ENCODE peak calls at places on chromosome 19, in five cellular contexts. Z is GDM1, P is iris pigment epithelial cell, G is EL, B is thyroid gland. F is an unnamed sample.

GRCh38 chr19:35760711-35761349 is 2.9 kb downstream of the PROSER3 start:
- DNase-seq in B (no peak), P (no peak), G (peak), Z (no peak), F (no peak)

GRCh38 chr19:15154002-15154612 is 46.7 kb downstream of the NOTCH3 start:
- DNase-seq in G (peak), Z (no peak), P (peak), B (no peak), F (peak)

GRCh38 chr19:6767081-6767356 is 216 bp downstream of the SH2D3A start:
- DNase-seq in G (no peak), B (no peak), P (no peak), Z (no peak), F (peak)

GRCh38 chr19:51365211-51366049 is 758 bp downstream of the ETFB start:
- DNase-seq in G (peak), P (peak), B (peak), Z (no peak), F (peak)

GRCh38 chr19:31054430-31054829 is 294.8 kb downstream of the TSHZ3 start:
- DNase-seq in G (peak), B (peak), Z (no peak), P (peak), F (no peak)

GRCh38 chr19:40413291-40413994 is at the start of gene PRX:
- DNase-seq in B (no peak), Z (peak), P (no peak), G (no peak), F (no peak)

GRCh38 chr19:5070922-5071321 is 102.0 kb downstream of the KDM4B start:
- DNase-seq in B (no peak), P (no peak), G (no peak), Z (no peak), F (no peak)

GRCh38 chr19:54674021-54674617 is 11.3 kb downstream of the LILRB4 start:
- DNase-seq in G (peak), B (no peak), Z (no peak), P (peak), F (peak)

GRCh38 chr19:50554212-50554611 is 14.0 kb downstream of the LRRC4B start:
- DNase-seq in G (no peak), P (no peak), Z (no peak), B (no peak), F (no peak)

GRCh38 chr19:38134538-38135149 is 89.4 kb downstream of the DPF1 start:
- DNase-seq in Z (no peak), B (peak), G (peak), P (peak), F (no peak)

GRCh38 chr19:38647966-38648788 is 728 bp downstream of the ACTN4 start:
- DNase-seq in G (no peak), P (no peak), Z (no peak), B (no peak), F (peak)

GRCh38 chr19:56308792-56309191 is 5.8 kb downstream of the ZSCAN5A start:
- DNase-seq in B (no peak), P (no peak), G (no peak), Z (no peak), F (no peak)

GRCh38 chr19:31264379-31264778 is 84.9 kb downstream of the TSHZ3 start:
- DNase-seq in Z (no peak), G (no peak), B (no peak), P (no peak), F (no peak)

GRCh38 chr19:5937550-5937949 is 23.5 kb downstream of the CAPS start:
- DNase-seq in G (no peak), P (no peak), Z (no peak), B (no peak), F (no peak)

GRCh38 chr19:44573647-44574046 is 39.7 kb upstream of the IGSF23 start:
- DNase-seq in P (no peak), B (no peak), Z (no peak), G (no peak), F (no peak)

GRCh38 chr19:14349426-14349825 is 31.8 kb upstream of the ADGRE5 start:
- DNase-seq in G (no peak), B (no peak), Z (no peak), P (no peak), F (no peak)

GRCh38 chr19:2436384-2436783 is 9.0 kb upstream of the TIMM13 start:
- DNase-seq in G (no peak), P (no peak), Z (no peak), B (no peak), F (no peak)

GRCh38 chr19:16076958-16077611 is 790 bp downstream of the TPM4 start:
- DNase-seq in B (peak), P (no peak), G (no peak), Z (no peak), F (peak)

GRCh38 chr19:36182612-36183454 is 30.6 kb upstream of the COX7A1 start:
- DNase-seq in P (peak), G (peak), Z (no peak), B (no peak), F (no peak)

GRCh38 chr19:51147663-51148062 is 5.6 kb downstream of the SIGLEC7 start:
- DNase-seq in G (no peak), B (no peak), P (no peak), Z (no peak), F (no peak)

GRCh38 chr19:29387586-29387985 is 138.2 kb upstream of the VSTM2B start:
- DNase-seq in B (no peak), P (no peak), Z (no peak), G (no peak), F (no peak)

GRCh38 chr19:1567116-1567847 is 843 bp downstream of the MEX3D start:
- DNase-seq in G (no peak), Z (no peak), P (no peak), B (no peak), F (no peak)

F was measured in DMS79 treated with DMSO at 0.1 percent for 48 hours.